ENCODE peak calls at places on chromosome 16, in six cellular contexts. W is anterior cingulate cortex; P is activated naive CD8-positive, alpha-beta T cell treated with anti-CD3 and anti-CD28 coated beads, Interleukin-2, amount 50 U/mL, for 24 hours; T is NCI-H748 treated with DMSO at 0.1 percent for 48 hours; D is EL; M is activated B cell treated with CpG ODN at 0.5 μM for 24 hours. Y is an unnamed sample.

GRCh38 chr16:3589991-3590701 is 12.9 kb upstream of the NLRC3 start:
- DNase-seq in W (no peak), P (no peak), T (no peak), D (no peak), M (no peak), Y (no peak)

GRCh38 chr16:83779881-83780280 is 27.9 kb upstream of the HSBP1 start:
- DNase-seq in W (no peak), P (no peak), T (no peak), D (peak), M (no peak), Y (peak)

GRCh38 chr16:67729636-67730248 is 10.6 kb upstream of the GFOD2 start:
- DNase-seq in W (no peak), P (no peak), T (no peak), D (no peak), M (no peak), Y (no peak)

GRCh38 chr16:50645858-50646257 is 35.3 kb downstream of the SNX20 start:
- DNase-seq in W (no peak), P (no peak), T (no peak), D (no peak), M (no peak), Y (no peak)

GRCh38 chr16:66429290-66429962 is 2.3 kb downstream of the BEAN1 start:
- DNase-seq in W (no peak), P (no peak), T (no peak), D (no peak), M (no peak), Y (no peak)

GRCh38 chr16:24728891-24729242 is 584 bp upstream of the TNRC6A start:
- DNase-seq in W (no peak), P (no peak), T (no peak), D (no peak), M (no peak), Y (no peak)

GRCh38 chr16:75108792-75109731 is 7.5 kb downstream of the LDHD start:
- DNase-seq in W (peak), P (peak), T (no peak), D (peak), M (peak), Y (peak)

GRCh38 chr16:54677551-54677950 is 253.1 kb upstream of the IRX5 start:
- DNase-seq in W (no peak), P (no peak), T (no peak), D (no peak), M (no peak), Y (no peak)

GRCh38 chr16:78976212-78976611 is 624.3 kb downstream of the MAF start:
- DNase-seq in W (no peak), P (no peak), T (no peak), D (no peak), M (no peak), Y (no peak)

GRCh38 chr16:66188786-66189725 is 177.4 kb upstream of the CDH5 start:
- DNase-seq in W (peak), P (no peak), T (no peak), D (no peak), M (no peak), Y (peak)

GRCh38 chr16:85402910-85403692 is 210.0 kb upstream of the GSE1 start:
- DNase-seq in W (no peak), P (peak), T (no peak), D (peak), M (peak), Y (no peak)

GRCh38 chr16:72877374-72878028 is 170.4 kb downstream of the ZFHX3 start:
- DNase-seq in W (no peak), P (no peak), T (no peak), D (peak), M (no peak), Y (peak)

GRCh38 chr16:81473561-81473960 is 29.0 kb downstream of the CMIP start:
- DNase-seq in W (no peak), P (no peak), T (no peak), D (no peak), M (no peak), Y (no peak)

GRCh38 chr16:27326738-27327585 is 13.2 kb downstream of the IL4R start:
- DNase-seq in W (no peak), P (peak), T (no peak), D (peak), M (no peak), Y (peak)

GRCh38 chr16:3570420-3571062 is 6.7 kb downstream of the NLRC3 start:
- DNase-seq in W (no peak), P (no peak), T (no peak), D (no peak), M (no peak), Y (no peak)

GRCh38 chr16:49491111-49491670 is 117.6 kb downstream of the C16orf78 start:
- DNase-seq in W (no peak), P (no peak), T (no peak), D (no peak), M (no peak), Y (no peak)

GRCh38 chr16:89187337-89188063 is 12.8 kb downstream of the SLC22A31 start:
- DNase-seq in W (no peak), P (peak), T (no peak), D (peak), M (no peak), Y (no peak)

GRCh38 chr16:74563828-74564263 is 43.1 kb downstream of the GLG1 start:
- DNase-seq in W (no peak), P (peak), T (no peak), D (peak), M (no peak), Y (peak)

GRCh38 chr16:253833-254232 is 19.2 kb downstream of the FAM234A start:
- DNase-seq in W (no peak), P (no peak), T (no peak), D (no peak), M (no peak), Y (no peak)

GRCh38 chr16:27495191-27495590 is 54.5 kb downstream of the GTF3C1 start:
- DNase-seq in W (no peak), P (no peak), T (no peak), D (peak), M (no peak), Y (no peak)

GRCh38 chr16:71426880-71427615 is 14.8 kb downstream of the TLE7 start:
- DNase-seq in W (no peak), P (no peak), T (no peak), D (no peak), M (no peak), Y (no peak)

GRCh38 chr16:2206780-2207433 is 1.7 kb downstream of the MLST8 start:
- DNase-seq in W (no peak), P (no peak), T (no peak), D (no peak), M (no peak), Y (no peak)

GRCh38 chr16:1612320-1613111 is at the start of gene CRAMP1:
- DNase-seq in W (no peak), P (peak), T (no peak), D (peak), M (no peak), Y (no peak)

GRCh38 chr16:53549970-53550406 is 47.0 kb upstream of the AKTIP start:
- DNase-seq in W (peak), P (peak), T (peak), D (peak), M (no peak), Y (peak)

GRCh38 chr16:52191533-52192134 is 355.3 kb downstream of the TOX3 start:
- DNase-seq in W (peak), P (peak), T (peak), D (peak), M (peak), Y (peak)

GRCh38 chr16:31000671-31001382 is 9.6 kb downstream of the STX1B start:
- DNase-seq in W (no peak), P (no peak), T (no peak), D (no peak), M (no peak), Y (no peak)

GRCh38 chr16:88913001-88913612 is 46.6 kb upstream of the PABPN1L start:
- DNase-seq in W (no peak), P (no peak), T (no peak), D (no peak), M (no peak), Y (no peak)

GRCh38 chr16:8620535-8620934 is 963 bp upstream of the METTL22 start:
- DNase-seq in W (no peak), P (no peak), T (no peak), D (peak), M (no peak), Y (no peak)

GRCh38 chr16:85602831-85603755 is 10.0 kb upstream of the GSE1 start:
- DNase-seq in W (no peak), P (no peak), T (peak), D (no peak), M (no peak), Y (no peak)